ENCODE peak calls at places on chromosomes 11 and 22, in nine cellular contexts. M is neural progenitor cell, J is osteoblast, Y is aorta, A is AG04450, I is H7, K is Caco-2, D is BJ, L is SJSA1. U is an unnamed sample.

GRCh38 chr11:13324709-13325108 is 47.1 kb downstream of the BMAL1 start:
- DNase-seq in Y (no peak), L (no peak), I (no peak), M (no peak), K (no peak), A (no peak), J (no peak), D (no peak), U (no peak)

GRCh38 chr22:32920032-32920628 is 118.6 kb downstream of the TIMP3 start:
- DNase-seq in A (peak), I (no peak), M (no peak), J (peak), D (no peak), Y (no peak), L (no peak), K (no peak), U (no peak)

GRCh38 chr11:132126973-132127900 is 756.8 kb downstream of the NTM start:
- DNase-seq in K (peak), A (peak), D (peak), Y (no peak), I (peak), J (peak), M (peak), L (peak), U (peak)

GRCh38 chr11:62337682-62338181 is 484 bp downstream of the ASRGL1 start:
- DNase-seq in A (no peak), D (no peak), K (peak), L (peak), M (peak), J (no peak), Y (peak), I (peak), U (peak)

GRCh38 chr11:35811783-35812182 is 132.1 kb upstream of the LDLRAD3 start:
- DNase-seq in I (no peak), M (no peak), L (no peak), K (no peak), J (no peak), Y (no peak), A (no peak), D (no peak), U (no peak)

GRCh38 chr11:73137262-73137941 is 4.7 kb downstream of the FCHSD2 start:
- DNase-seq in L (no peak), A (no peak), K (no peak), D (no peak), J (no peak), Y (no peak), M (no peak), I (no peak), U (no peak)

GRCh38 chr11:104490182-104490581 is 326.2 kb upstream of the PDGFD start:
- DNase-seq in I (no peak), Y (no peak), M (no peak), L (no peak), A (no peak), K (no peak), J (no peak), D (no peak), U (no peak)

GRCh38 chr11:9574556-9574805 is 1.0 kb downstream of the WEE1 start:
- DNase-seq in Y (peak), L (no peak), I (no peak), D (no peak), M (peak), K (no peak), J (peak), A (no peak), U (no peak)

GRCh38 chr11:5280582-5281102 is 10.9 kb upstream of the HBE1 start:
- DNase-seq in K (peak), L (peak), A (peak), J (peak), D (peak), I (peak), M (peak), Y (peak), U (no peak)

GRCh38 chr22:43823911-43824665 is 12.0 kb upstream of the EFCAB6 start:
- DNase-seq in L (no peak), I (peak), J (peak), Y (peak), A (no peak), D (no peak), K (no peak), M (no peak), U (no peak)

GRCh38 chr11:45872513-45873356 is 12.7 kb upstream of the MAPK8IP1 start:
- DNase-seq in L (peak), D (peak), Y (no peak), I (peak), J (peak), K (peak), A (peak), M (peak), U (peak)

GRCh38 chr22:46749682-46750529 is 11.9 kb upstream of the CERK start:
- DNase-seq in J (peak), D (no peak), Y (no peak), A (no peak), K (no peak), I (no peak), M (no peak), L (peak), U (no peak)

GRCh38 chr11:45178890-45179663 is 32.6 kb downstream of the PRDM11 start:
- DNase-seq in Y (peak), D (no peak), A (no peak), M (no peak), K (no peak), L (no peak), J (peak), I (no peak), U (no peak)

GRCh38 chr11:116826751-116827431 is 2.8 kb upstream of the APOC3 start:
- DNase-seq in D (no peak), K (peak), L (no peak), J (peak), M (no peak), Y (no peak), A (no peak), I (no peak), U (no peak)

GRCh38 chr11:75465701-75466531 is 32.9 kb upstream of the KLHL35 start:
- DNase-seq in L (no peak), Y (peak), J (peak), M (peak), D (no peak), K (no peak), A (no peak), I (peak), U (no peak)

GRCh38 chr11:92762175-92762574 is 207.3 kb upstream of the MTNR1B start:
- DNase-seq in I (no peak), K (no peak), L (no peak), A (no peak), M (no peak), J (no peak), Y (no peak), D (no peak), U (no peak)

GRCh38 chr22:30887418-30887817 is 81.2 kb downstream of the MORC2 start:
- DNase-seq in Y (peak), D (no peak), K (no peak), L (no peak), I (peak), J (peak), M (no peak), A (no peak), U (no peak)

GRCh38 chr11:44729718-44730117 is 3.0 kb downstream of the TSPAN18 start:
- DNase-seq in L (no peak), D (no peak), Y (no peak), I (no peak), K (no peak), J (no peak), A (no peak), M (no peak), U (no peak)

GRCh38 chr11:208177-208916 is 839 bp downstream of the RIC8A start:
- DNase-seq in J (peak), M (peak), D (no peak), K (peak), L (peak), Y (peak), A (no peak), I (peak), U (peak)

GRCh38 chr11:27390959-27391326 is 27.9 kb upstream of the CCDC34 start:
- DNase-seq in L (no peak), M (no peak), I (no peak), A (no peak), Y (no peak), K (no peak), J (no peak), D (peak), U (no peak)

GRCh38 chr11:69049490-69049867 is 747 bp downstream of the TPCN2 start:
- DNase-seq in K (no peak), I (no peak), J (peak), M (no peak), A (no peak), L (no peak), Y (no peak), D (no peak), U (no peak)

GRCh38 chr11:60927061-60927592 is 2.9 kb downstream of the TMEM132A start:
- DNase-seq in J (peak), L (peak), K (no peak), A (no peak), I (no peak), M (no peak), D (no peak), Y (no peak), U (no peak)

GRCh38 chr11:57360991-57361390 is 20.0 kb downstream of the PRG3 start:
- DNase-seq in I (no peak), M (no peak), Y (peak), D (no peak), L (no peak), A (no peak), J (no peak), K (no peak), U (no peak)

GRCh38 chr11:115476463-115477286 is 27.5 kb downstream of the CADM1 start:
- DNase-seq in D (no peak), I (no peak), A (no peak), M (no peak), L (no peak), J (no peak), K (no peak), Y (no peak), U (no peak)

GRCh38 chr22:42905702-42906183 is 48.7 kb upstream of the ARFGAP3 start:
- DNase-seq in J (peak), A (no peak), D (no peak), K (no peak), I (no peak), M (no peak), L (no peak), Y (peak), U (no peak)

GRCh38 chr11:72626637-72626936 is 47.6 kb downstream of the PDE2A start:
- DNase-seq in M (no peak), K (no peak), J (no peak), D (no peak), I (no peak), L (no peak), A (no peak), Y (no peak), U (no peak)

GRCh38 chr11:120064341-120064740 is 73.6 kb downstream of the TRIM29 start:
- DNase-seq in L (no peak), K (no peak), I (no peak), M (no peak), J (no peak), A (no peak), D (no peak), Y (no peak), U (no peak)

GRCh38 chr22:45322873-45323525 is 13.3 kb downstream of the FAM118A start:
- DNase-seq in A (no peak), K (no peak), D (no peak), I (no peak), J (no peak), Y (no peak), L (no peak), M (no peak), U (no peak)

GRCh38 chr22:45163074-45163416 is 680 bp upstream of the NUP50 start:
- DNase-seq in I (no peak), Y (no peak), A (no peak), D (no peak), L (peak), J (peak), M (peak), K (no peak), U (no peak)

GRCh38 chr11:119051440-119052162 is 5.4 kb downstream of the HYOU1 start:
- DNase-seq in Y (no peak), M (no peak), D (no peak), L (no peak), A (no peak), J (peak), I (no peak), K (no peak), U (no peak)

GRCh38 chr22:34111210-34111824 is 191.0 kb upstream of the LARGE1 start:
- DNase-seq in A (no peak), D (no peak), J (no peak), K (peak), I (peak), L (no peak), Y (no peak), M (peak), U (peak)

GRCh38 chr22:36398602-36399472 is 11.1 kb upstream of the MYH9 start:
- DNase-seq in J (peak), I (peak), A (no peak), M (no peak), L (no peak), D (no peak), Y (no peak), K (no peak), U (no peak)

GRCh38 chr11:27158763-27159679 is 118.4 kb downstream of the BBOX1 start:
- DNase-seq in J (no peak), I (peak), Y (peak), D (peak), K (peak), A (peak), L (peak), M (peak), U (peak)

GRCh38 chr11:128467610-128468041 is 119.7 kb downstream of the ETS1 start:
- DNase-seq in L (peak), I (no peak), A (peak), M (no peak), Y (peak), J (peak), K (no peak), D (peak), U (no peak)
- H3K4me3 ChIP-seq in L (no peak), I (no peak), A (no peak), M (no peak), Y (no peak), J (no peak), K (no peak), D (no peak), U (no peak)

GRCh38 chr11:85348945-85349344 is 278.2 kb downstream of the DLG2 start:
- DNase-seq in J (no peak), Y (no peak), L (no peak), A (no peak), I (no peak), K (no peak), D (no peak), M (no peak), U (no peak)

GRCh38 chr11:85347291-85347690 is 279.9 kb downstream of the DLG2 start:
- DNase-seq in J (no peak), A (no peak), L (no peak), I (peak), M (peak), D (no peak), Y (no peak), K (no peak), U (no peak)

GRCh38 chr11:85346484-85346883 is 280.7 kb downstream of the DLG2 start:
- DNase-seq in D (no peak), K (no peak), Y (no peak), M (no peak), L (no peak), I (no peak), J (no peak), A (no peak), U (no peak)
- H3K4me3 ChIP-seq in D (no peak), K (no peak), Y (no peak), M (no peak), L (no peak), I (no peak), J (no peak), A (no peak), U (no peak)

DNA sequence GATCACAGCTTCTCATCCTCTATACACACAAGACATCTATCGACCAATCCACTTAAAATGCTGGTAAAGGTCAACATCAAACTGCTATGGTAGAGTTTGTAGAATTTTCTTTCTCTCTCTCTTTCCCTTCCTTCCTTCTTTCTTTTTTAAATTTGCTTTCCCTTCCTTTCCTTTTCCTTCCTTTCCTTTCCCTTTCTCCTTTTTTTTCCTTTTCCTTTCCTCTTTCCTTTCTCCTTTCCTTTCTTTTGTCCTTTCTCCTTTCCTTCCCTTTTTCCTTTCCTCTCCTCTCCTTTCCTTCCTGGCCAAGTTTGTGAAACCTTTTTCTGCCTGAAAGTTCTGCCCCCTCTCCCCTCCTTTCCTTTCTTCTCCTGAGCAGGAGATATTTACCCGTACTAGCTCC is 3.1 kb downstream of the C11orf97 start:
- DNase-seq in Y (no peak), A (no peak), J (no peak), K (no peak), M (no peak), L (no peak), D (no peak), I (no peak), U (no peak)
- H3K4me3 ChIP-seq in Y (no peak), A (no peak), J (no peak), K (no peak), M (no peak), L (no peak), D (no peak), I (no peak), U (no peak)

DNA sequence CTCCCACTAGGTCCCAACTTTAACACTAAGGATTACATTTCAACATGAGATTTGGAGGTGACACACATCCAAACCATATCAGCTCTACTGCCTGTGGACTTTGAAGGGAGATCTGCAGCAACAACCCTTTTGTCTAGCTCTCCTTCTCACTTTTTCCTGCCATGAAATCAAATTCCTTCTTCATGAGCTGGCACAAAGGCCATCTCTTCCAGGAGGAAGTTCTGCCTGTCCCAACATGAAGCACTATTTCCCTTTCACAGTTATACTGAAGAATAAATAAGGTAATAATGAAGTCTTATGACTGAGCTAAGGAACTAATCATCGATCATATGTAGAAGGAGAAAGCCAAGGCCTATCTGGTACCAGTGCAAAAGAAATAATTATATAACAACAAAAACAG is 253.5 kb upstream of the TENM4 start:
- DNase-seq in K (no peak), D (no peak), A (no peak), M (no peak), L (no peak), I (no peak), J (no peak), Y (no peak), U (no peak)
- H3K4me3 ChIP-seq in K (no peak), D (no peak), A (no peak), M (no peak), L (no peak), I (no peak), J (no peak), Y (no peak), U (no peak)

GRCh38 chr11:64925536-64926449 is 1.3 kb downstream of the PPP2R5B start:
- DNase-seq in D (no peak), L (peak), I (peak), M (peak), J (peak), A (no peak), Y (peak), K (no peak), U (no peak)
- H3K4me3 ChIP-seq in D (peak), L (peak), I (no peak), M (peak), J (peak), A (peak), Y (peak), K (peak), U (peak)

GRCh38 chr22:50189184-50189848 is 3.6 kb downstream of the TRABD start:
- DNase-seq in A (no peak), I (no peak), L (no peak), M (no peak), K (no peak), D (no peak), Y (no peak), J (no peak), U (no peak)

GRCh38 chr22:50192056-50192824 is 6.5 kb downstream of the TRABD start:
- DNase-seq in K (no peak), D (no peak), Y (no peak), M (no peak), J (no peak), A (no peak), I (no peak), L (no peak), U (no peak)

GRCh38 chr22:50191041-50191740 is 5.5 kb downstream of the TRABD start:
- DNase-seq in M (no peak), L (no peak), K (no peak), A (no peak), I (no peak), D (no peak), J (no peak), Y (no peak), U (no peak)

GRCh38 chr22:50189849-50190181 is 4.1 kb downstream of the TRABD start:
- DNase-seq in K (no peak), A (no peak), M (no peak), L (no peak), Y (no peak), D (no peak), J (no peak), I (no peak), U (no peak)

GRCh38 chr22:50190182-50190951 is 4.7 kb downstream of the TRABD start:
- DNase-seq in A (no peak), M (peak), D (no peak), J (peak), Y (peak), L (peak), K (no peak), I (peak), U (no peak)
- H3K4me3 ChIP-seq in A (peak), M (peak), D (peak), J (peak), Y (peak), L (peak), K (no peak), I (no peak), U (peak)